ENCODE peak calls at places on chromosomes 7 and 10, in four cellular contexts. X, Y, W and K are unnamed samples. For H3K4me1, the result is how much of the 10 kb centered on the place peaks cover.

GRCh38 chr10:132886211-132887099 is 55.9 kb downstream of the CFAP46 start:
- DNase-seq in Y (peak), W (peak), X (peak), K (no peak)

GRCh38 chr7:23294549-23295400 is 4.4 kb upstream of the MALSU1 start:
- DNase-seq in W (no peak), Y (no peak), X (no peak), K (no peak)

GRCh38 chr7:76296743-76297740 is 5.4 kb upstream of the HSPB1 start:
- DNase-seq in W (peak), X (peak), Y (peak), K (no peak)

GRCh38 chr10:14578060-14578952 is 196.4 kb downstream of the FAM107B start:
- DNase-seq in Y (peak), W (no peak), X (no peak), K (peak)

GRCh38 chr10:84204122-84204521 is 9.8 kb downstream of the CDHR1 start:
- DNase-seq in Y (no peak), W (no peak), X (no peak), K (no peak)

GRCh38 chr10:84632866-84633265 is 304.5 kb downstream of the CCSER2 start:
- DNase-seq in Y (no peak), W (no peak), X (no peak), K (no peak)

GRCh38 chr10:87505366-87506113 is 847 bp downstream of the MINPP1 start:
- DNase-seq in Y (peak), X (peak), W (no peak), K (peak)

GRCh38 chr10:103983367-103983911 is 16.5 kb downstream of the SLK start:
- DNase-seq in W (no peak), Y (no peak), X (no peak), K (no peak)

GRCh38 chr7:81111358-81111757 is 192.5 kb upstream of the SEMA3C start:
- DNase-seq in W (no peak), Y (peak), X (no peak), K (no peak)

GRCh38 chr7:46257766-46258448 is 336.8 kb upstream of the IGFBP3 start:
- DNase-seq in W (no peak), X (no peak), Y (peak), K (no peak)

GRCh38 chr10:49748006-49748405 is 14.1 kb downstream of the OGDHL start:
- DNase-seq in W (no peak), Y (no peak), X (no peak), K (no peak)

GRCh38 chr10:69389827-69390490 is 26.8 kb downstream of the TACR2 start:
- DNase-seq in Y (peak), W (no peak), X (no peak), K (no peak)

GRCh38 chr7:64793106-64793755 is 997 bp upstream of the ZNF138 start:
- DNase-seq in X (no peak), Y (no peak), W (no peak), K (no peak)

GRCh38 chr7:97851725-97852124 is 20.5 kb downstream of the ASNS start:
- DNase-seq in W (peak), X (no peak), Y (peak), K (no peak)

GRCh38 chr10:91034042-91034441 is 113.2 kb upstream of the ANKRD1 start:
- DNase-seq in Y (no peak), W (no peak), X (no peak), K (no peak)

GRCh38 chr10:131886181-131886716 is 14.6 kb upstream of the PPP2R2D start:
- DNase-seq in Y (no peak), X (no peak), W (no peak), K (no peak)

GRCh38 chr10:130193033-130193432 is 56.8 kb downstream of the GLRX3 start:
- DNase-seq in W (no peak), Y (no peak), X (no peak), K (no peak)

GRCh38 chr7:137474627-137475026 is 131.1 kb upstream of the PTN start:
- DNase-seq in X (no peak), W (no peak), Y (no peak), K (no peak)

GRCh38 chr10:128000660-128001059 is 93.8 kb downstream of the PTPRE start:
- DNase-seq in X (peak), Y (no peak), W (peak), K (no peak)

GRCh38 chr10:97755718-97756117 is 16.1 kb downstream of the SFRP5 start:
- DNase-seq in X (no peak), Y (no peak), W (no peak), K (no peak)

GRCh38 chr7:44062903-44063295 is 2.5 kb downstream of the PGAM2 start:
- DNase-seq in Y (no peak), W (no peak), X (no peak), K (peak)

GRCh38 chr10:79434816-79435215 is 10.6 kb downstream of the ZCCHC24 start:
- DNase-seq in Y (peak), X (no peak), W (no peak), K (no peak)

GRCh38 chr7:111232249-111233084 is 141.5 kb downstream of the LRRN3 start:
- DNase-seq in W (no peak), X (no peak), Y (peak), K (no peak)

GRCh38 chr7:74655785-74656420 is 1.6 kb upstream of the GTF2I start:
- DNase-seq in Y (no peak), X (no peak), W (no peak), K (no peak)

GRCh38 chr10:102409604-102410426 is 8.8 kb downstream of the PSD start:
- DNase-seq in W (no peak), Y (peak), X (no peak), K (peak)

GRCh38 chr7:124898523-124898922 is 31.1 kb downstream of the POT1 start:
- DNase-seq in X (no peak), W (no peak), Y (no peak), K (no peak)

GRCh38 chr10:75018233-75018632 is 93.2 kb upstream of the SAMD8 start:
- DNase-seq in X (no peak), W (no peak), Y (no peak), K (no peak)

GRCh38 chr7:118179191-118179590 is 4.8 kb upstream of the LSM8 start:
- DNase-seq in Y (no peak), X (no peak), W (no peak), K (no peak)

GRCh38 chr7:120725376-120726039 is 132.4 kb downstream of the TSPAN12 start:
- DNase-seq in W (no peak), X (no peak), Y (peak), K (no peak)

GRCh38 chr10:95308389-95309302 is 17.8 kb upstream of the PDLIM1 start:
- DNase-seq in Y (peak), W (peak), X (peak), K (no peak)

GRCh38 chr7:113199841-113200240 is 81.5 kb upstream of the SMIM30 start:
- DNase-seq in X (no peak), W (no peak), Y (peak), K (no peak)

GRCh38 chr10:97690138-97690537 is 3.1 kb upstream of the AVPI1 start:
- DNase-seq in W (no peak), X (no peak), Y (no peak), K (no peak)

GRCh38 chr7:17544401-17544800 is 245.9 kb downstream of the AHR start:
- DNase-seq in Y (no peak), X (no peak), W (no peak), K (no peak)

GRCh38 chr7:117259626-117260025 is 63.2 kb downstream of the WNT2 start:
- DNase-seq in Y (peak), X (no peak), W (no peak), K (no peak)

GRCh38 chr10:123451607-123452245 is 214.4 kb upstream of the GPR26 start:
- DNase-seq in W (no peak), X (no peak), Y (no peak), K (no peak)

DNA sequence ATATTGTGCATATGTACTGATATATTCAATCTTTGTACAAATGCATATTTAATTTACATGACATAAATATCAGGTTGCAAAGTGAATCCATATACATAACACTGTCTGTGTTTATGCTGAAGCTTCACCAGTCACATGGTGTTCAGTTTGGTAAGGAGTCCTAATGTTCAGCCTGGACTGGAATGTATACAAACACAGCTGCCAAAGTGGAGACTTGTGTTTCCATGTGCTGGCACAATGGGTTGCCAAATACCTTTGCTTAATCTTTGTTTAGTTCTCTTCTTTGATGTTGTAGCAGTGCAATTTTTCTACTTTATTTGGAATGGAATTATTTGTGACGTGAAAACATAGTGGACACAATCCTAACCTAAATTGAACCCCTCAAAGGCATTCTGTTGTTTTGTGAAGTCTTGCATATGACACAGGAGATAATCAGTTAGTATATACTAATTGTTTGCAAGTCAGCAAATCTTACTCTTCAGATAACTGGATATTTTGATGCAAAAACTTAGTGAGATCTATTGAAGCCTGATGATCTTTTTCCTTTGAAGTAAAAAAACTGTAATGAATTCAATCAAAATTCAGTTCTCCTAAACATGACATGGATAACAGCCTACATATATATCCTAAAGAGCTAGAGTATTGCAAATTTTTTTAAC is 17.2 kb upstream of the ARL4A start:
- DNase-seq in X (no peak), Y (peak), W (no peak), K (no peak)
- TF ChIP-seq CTCF in X (no peak), Y (no peak), W (no peak), K (no peak)

DNA sequence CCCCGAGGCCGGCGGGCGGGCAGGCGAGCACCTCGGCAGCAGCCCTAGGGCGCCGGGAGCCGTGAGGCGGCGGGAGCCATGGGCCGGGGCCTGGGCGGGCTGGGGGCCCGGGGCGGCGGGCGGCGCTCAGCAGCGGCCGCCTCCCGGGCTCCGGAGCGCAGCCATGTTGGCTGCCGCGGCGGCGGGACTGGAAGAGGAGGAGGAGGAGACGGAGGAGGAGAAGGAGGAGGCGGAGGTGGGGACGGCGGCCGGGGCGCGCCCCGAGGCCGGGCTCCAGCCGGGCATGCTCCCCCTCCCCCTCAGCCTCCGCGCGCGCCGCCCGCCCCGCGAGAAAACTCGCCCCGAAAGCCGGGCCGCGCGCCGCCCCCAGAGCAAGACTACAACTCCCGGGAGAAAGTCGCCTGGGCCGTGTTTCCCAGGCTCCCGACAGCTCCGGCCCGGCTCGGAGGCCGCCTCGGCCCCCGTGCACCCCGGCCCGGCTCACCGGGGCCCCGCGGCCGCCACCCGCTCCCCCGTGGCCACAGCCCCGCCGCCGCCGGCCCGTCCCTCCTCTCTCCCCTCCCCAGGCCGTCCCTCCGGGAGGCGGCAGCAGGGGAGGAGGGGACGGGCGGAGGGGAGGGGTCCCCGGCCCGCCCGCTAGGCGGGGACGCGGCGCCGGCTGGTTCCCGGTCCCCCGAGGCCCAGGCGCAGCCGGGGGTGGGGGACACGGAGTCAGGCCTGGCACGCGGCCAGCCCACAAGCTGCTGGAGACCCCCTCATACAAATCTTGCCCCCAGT is at the start of gene DLG5:
- DNase-seq in Y (peak), W (peak), X (peak), K (peak)
- H3K4me1 ChIP-seq in Y (under half), W (under half), X (under half), K (under half)

DNA sequence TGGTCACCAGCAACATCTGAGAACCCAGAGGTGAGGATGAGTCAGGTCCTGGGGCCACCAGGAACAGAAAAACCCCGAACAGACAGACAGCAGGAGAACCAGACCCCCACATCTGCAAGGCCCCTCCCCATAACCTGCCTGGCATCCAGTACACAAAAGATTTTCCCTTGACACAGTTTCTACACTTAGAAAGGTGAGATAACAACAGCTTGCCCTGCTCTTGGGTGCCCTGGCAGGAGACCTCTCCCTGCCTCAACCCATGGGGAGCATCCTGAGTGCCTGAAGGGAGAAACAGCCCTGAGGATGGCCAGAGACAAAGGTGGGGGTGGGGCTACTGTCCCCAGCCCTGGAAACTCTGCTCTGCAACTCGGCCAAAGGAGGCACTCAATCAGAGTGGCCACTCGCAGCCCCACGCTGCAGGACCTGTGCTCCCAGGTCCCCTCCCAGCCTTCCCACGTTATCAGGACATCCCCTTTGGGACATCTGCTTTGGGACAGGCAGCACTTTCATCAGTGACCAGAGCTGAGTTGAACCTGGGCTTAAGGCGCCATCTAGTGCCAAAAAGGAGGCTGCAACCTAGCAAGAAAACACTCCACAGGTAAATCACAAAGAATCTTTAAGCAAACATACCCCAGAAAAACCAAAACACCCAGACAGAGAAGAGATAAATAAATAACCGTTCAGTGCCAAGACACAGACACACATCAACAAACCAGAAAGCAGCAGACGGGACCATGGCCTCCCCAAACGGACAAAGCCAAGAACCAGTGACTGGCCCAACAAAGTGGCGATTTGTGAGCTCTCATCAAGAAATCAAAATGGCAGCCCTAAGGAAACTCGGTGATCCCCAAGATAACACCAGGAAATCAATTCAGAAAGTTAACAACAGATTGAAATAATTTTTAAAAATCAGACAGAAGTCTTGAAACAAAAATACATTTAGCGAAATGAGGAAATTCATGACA is 233.7 kb downstream of the PTPRN2 start:
- DNase-seq in Y (peak), W (no peak), X (peak), K (peak)
- TF ChIP-seq CTCF in Y (peak), W (peak), X (peak), K (peak)

GRCh38 chr7:2726316-2727018 is 38.5 kb downstream of the AMZ1 start:
- DNase-seq in X (peak), W (peak), Y (no peak), K (peak)
- H3K4me1 ChIP-seq in X (under half), W (under half), Y (under half), K (under half)